ENCODE peak calls at places on chromosomes 12 and 14, in five cellular contexts. Z is GM23338, D is endothelial cell of umbilical vein, R is GM23248, W is mesendoderm. G is an unnamed sample.

GRCh38 chr14:64826333-64826732 is 53.4 kb downstream of the SPTB start:
- DNase-seq in Z (no peak), D (no peak), R (peak; percentile 47), W (no peak), G (no peak)

GRCh38 chr12:68958337-68958736 is 25.4 kb upstream of the CPM start:
- DNase-seq in Z (no peak), D (no peak), R (no peak), W (no peak), G (peak; percentile 48)

GRCh38 chr12:50764861-50765324 is 992 bp downstream of the ATF1 start:
- DNase-seq in Z (no peak), D (peak; percentile 51), R (peak; percentile 67), W (peak; percentile 62), G (no peak)

GRCh38 chr12:52327086-52327829 is 6.1 kb upstream of the KRT83 start:
- DNase-seq in Z (peak; percentile 90), D (peak; percentile 93), R (peak; percentile 94), W (peak; percentile 94), G (peak; percentile 76)

GRCh38 chr14:103915616-103916015 is 12.6 kb upstream of the TDRD9 start:
- DNase-seq in Z (no peak), D (no peak), R (no peak), W (no peak), G (no peak)

GRCh38 chr14:103552811-103553210 is 9.6 kb downstream of the BAG5 start:
- DNase-seq in Z (no peak), D (no peak), R (no peak), W (no peak), G (no peak)

GRCh38 chr14:61925043-61925442 is 162.8 kb downstream of the SNAPC1 start:
- DNase-seq in Z (peak; percentile 74), D (peak; percentile 6), R (peak; percentile 38), W (peak; percentile 76), G (no peak)

GRCh38 chr12:65707051-65707450 is 117.2 kb upstream of the HMGA2 start:
- DNase-seq in Z (no peak), D (no peak), R (no peak), W (no peak), G (no peak)

GRCh38 chr12:6264402-6265037 is 46.0 kb upstream of the PLEKHG6 start:
- DNase-seq in Z (no peak), D (no peak), R (no peak), W (peak; percentile 41), G (no peak)

GRCh38 chr14:34489324-34489723 is 27.3 kb upstream of the SPTSSA start:
- DNase-seq in Z (no peak), D (no peak), R (peak; percentile 50), W (no peak), G (no peak)

GRCh38 chr14:68656452-68656851 is 136.4 kb downstream of the ZFP36L1 start:
- DNase-seq in Z (no peak), D (no peak), R (no peak), W (no peak), G (no peak)

GRCh38 chr12:125470838-125471775 is 405.9 kb downstream of the AACS start:
- DNase-seq in Z (no peak), D (no peak), R (no peak), W (no peak), G (peak; percentile 35)

GRCh38 chr12:85350356-85350755 is 70.3 kb downstream of the ALX1 start:
- DNase-seq in Z (no peak), D (no peak), R (no peak), W (peak; percentile 75), G (no peak)

GRCh38 chr14:32080001-32080510 is 3.0 kb downstream of the ARHGAP5 start:
- DNase-seq in Z (no peak), D (no peak), R (no peak), W (no peak), G (no peak)

GRCh38 chr14:32078794-32079663 is 1.9 kb downstream of the ARHGAP5 start:
- DNase-seq in Z (no peak), D (peak; percentile 33), R (peak; percentile 36), W (peak; percentile 50), G (no peak)

GRCh38 chr14:32083789-32084188 is 6.7 kb downstream of the ARHGAP5 start:
- DNase-seq in Z (no peak), D (no peak), R (no peak), W (no peak), G (no peak)

GRCh38 chr14:32083315-32083624 is 6.2 kb downstream of the ARHGAP5 start:
- DNase-seq in Z (no peak), D (no peak), R (no peak), W (no peak), G (no peak)

DNA sequence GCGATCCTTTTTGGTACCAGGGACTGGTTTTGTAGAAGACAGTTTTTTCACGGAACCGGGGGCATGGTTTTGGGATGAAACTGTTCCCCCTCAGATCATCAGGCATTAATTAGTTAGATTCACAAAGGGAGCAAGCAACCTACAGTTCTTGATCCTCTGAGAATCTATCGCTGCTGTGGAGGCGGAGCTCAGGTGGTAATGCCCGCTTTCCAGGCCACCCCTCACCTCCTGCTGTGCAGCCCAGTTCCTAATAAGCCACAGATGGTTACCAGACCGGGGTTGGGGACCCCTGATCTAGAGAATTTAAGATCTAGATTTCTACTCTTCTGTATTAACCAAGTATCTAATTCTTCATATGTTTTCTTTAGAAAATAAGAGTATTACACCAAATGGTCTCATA is 4.8 kb downstream of the ARHGAP5 start:
- DNase-seq in Z (peak; percentile 52), D (no peak), R (no peak), W (peak; percentile 29), G (no peak)
- H3K4me1 ChIP-seq in Z (peaks cover 41% of the 10 kb centered on the region), D (peaks cover 10% of the 10 kb centered on the region), R (peaks cover 27% of the 10 kb centered on the region), W (no peaks in the 10 kb centered on the region), G (peaks cover 15% of the 10 kb centered on the region)

GRCh38 chr14:94600148-94600545 is 12.0 kb upstream of the SERPINA3 start:
- DNase-seq in Z (no peak), D (no peak), R (no peak), W (no peak), G (no peak)
- H3K4me2 ChIP-seq in Z (no peak overlapping the region), D (no peak overlapping the region), R (no peak overlapping the region), W (no peak overlapping the region), G (no peak overlapping the region)

GRCh38 chr12:11730299-11731041 is 81.0 kb downstream of the ETV6 start:
- DNase-seq in Z (peak; percentile 41), D (no peak), R (no peak), W (no peak), G (peak; percentile 85)
- H3K4me1 ChIP-seq in Z (peaks cover 3% of the 10 kb centered on the region), D (peaks cover 43% of the 10 kb centered on the region), R (peaks cover 28% of the 10 kb centered on the region), W (peaks cover under 1% of the 10 kb centered on the region), G (peaks cover 93% of the 10 kb centered on the region)

DNA sequence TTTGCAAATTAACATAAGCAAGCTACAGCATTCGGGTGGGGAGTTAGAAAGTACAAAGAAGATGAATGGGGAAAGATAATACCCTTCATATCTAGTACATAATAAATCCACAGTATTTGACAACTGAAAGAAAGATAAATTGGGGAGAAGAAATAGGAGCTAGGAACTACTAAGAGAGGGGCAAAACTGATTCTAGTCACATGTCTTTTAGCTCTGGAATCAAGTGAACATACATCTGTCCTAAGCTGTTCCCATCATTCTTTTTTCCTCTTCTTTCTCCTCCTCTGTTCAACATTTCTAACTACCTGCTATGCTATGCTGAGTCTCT is 15.3 kb upstream of the APOF start:
- DNase-seq in Z (no peak), D (no peak), R (no peak), W (no peak), G (no peak)
- H3K4me2 ChIP-seq in Z (no peak overlapping the region), D (no peak overlapping the region), R (no peak overlapping the region), W (no peak overlapping the region), G (no peak overlapping the region)

GRCh38 chr12:112977139-112977538 is 1.2 kb upstream of the OAS2 start:
- DNase-seq in Z (no peak), D (no peak), R (no peak), W (no peak), G (no peak)
- H3K4me1 ChIP-seq in Z (no peaks in the 10 kb centered on the region), D (peaks cover 6% of the 10 kb centered on the region), R (peaks cover 3% of the 10 kb centered on the region), W (no peaks in the 10 kb centered on the region), G (peaks cover 13% of the 10 kb centered on the region)

GRCh38 chr14:105480165-105480564 is 5.5 kb downstream of the CRIP2 start:
- DNase-seq in Z (no peak), D (no peak), R (no peak), W (no peak), G (no peak)

GRCh38 chr14:105476937-105477658 is 2.5 kb downstream of the CRIP2 start:
- DNase-seq in Z (no peak), D (peak; percentile 35), R (no peak), W (no peak), G (no peak)

GRCh38 chr14:105477659-105478623 is 3.3 kb downstream of the CRIP2 start:
- DNase-seq in Z (peak; percentile 42), D (no peak), R (no peak), W (no peak), G (no peak)

GRCh38 chr14:105479438-105480164 is 5.0 kb downstream of the CRIP2 start:
- DNase-seq in Z (no peak), D (no peak), R (no peak), W (no peak), G (no peak)

GRCh38 chr14:105478624-105479305 is 4.1 kb downstream of the CRIP2 start:
- DNase-seq in Z (peak; percentile 50), D (no peak), R (no peak), W (peak; percentile 34), G (no peak)
- H3K4me2 ChIP-seq in Z (peak overlapping the region; percentile 72), D (no peak overlapping the region), R (no peak overlapping the region), W (no peak overlapping the region), G (no peak overlapping the region)

G was measured in GM12878.